ENCODE peak calls at places on chromosome 6, in nine cellular contexts. One of them, this sample, is unnamed.
A peak's percentile ranks its signal among the peaks of the same experiment; 100 is the strongest.

GRCh38 chr6:36677059-36677749 is 1.3 kb upstream of the CDKN1A start:
- DNase-seq in DND-41: no peak
- DNase-seq in GM12865: no peak
- DNase-seq in ovary: no peak
- DNase-seq in AG09319: no peak
- DNase-seq in heart left ventricle: no peak
- DNase-seq in cardiac muscle cell: no peak
- DNase-seq in lower leg skin: no peak
- DNase-seq in fibroblast of pulmonary artery: no peak
- DNase-seq in this sample: no peak

GRCh38 chr6:106752641-106753040 is 123.3 kb downstream of the QRSL1 start:
- DNase-seq in GM12865: no peak
- DNase-seq in heart left ventricle: no peak
- DNase-seq in cardiac muscle cell: no peak
- DNase-seq in lower leg skin: no peak
- DNase-seq in ovary: no peak
- DNase-seq in AG09319: no peak
- DNase-seq in fibroblast of pulmonary artery: no peak
- DNase-seq in DND-41: no peak
- DNase-seq in this sample: no peak

GRCh38 chr6:127255286-127255685 is 11.4 kb upstream of the RNF146 start:
- DNase-seq in AG09319: no peak
- DNase-seq in ovary: no peak
- DNase-seq in GM12865: no peak
- DNase-seq in DND-41: no peak
- DNase-seq in heart left ventricle: no peak
- DNase-seq in cardiac muscle cell: no peak
- DNase-seq in fibroblast of pulmonary artery: no peak
- DNase-seq in lower leg skin: no peak
- DNase-seq in this sample: no peak

GRCh38 chr6:30171677-30172471 is 8.5 kb downstream of the TRIM15 start:
- DNase-seq in lower leg skin: no peak
- DNase-seq in AG09319: no peak
- DNase-seq in ovary: no peak
- DNase-seq in heart left ventricle: no peak
- DNase-seq in cardiac muscle cell: peak; percentile 46
- DNase-seq in fibroblast of pulmonary artery: no peak
- DNase-seq in DND-41: no peak
- DNase-seq in GM12865: no peak
- DNase-seq in this sample: no peak

GRCh38 chr6:25635886-25636317 is 16.1 kb upstream of the SCGN start:
- DNase-seq in ovary: no peak
- DNase-seq in fibroblast of pulmonary artery: no peak
- DNase-seq in GM12865: no peak
- DNase-seq in cardiac muscle cell: no peak
- DNase-seq in AG09319: no peak
- DNase-seq in DND-41: no peak
- DNase-seq in lower leg skin: no peak
- DNase-seq in heart left ventricle: no peak
- DNase-seq in this sample: no peak

GRCh38 chr6:116266803-116267202 is 12.9 kb downstream of the TSPYL1 start:
- DNase-seq in cardiac muscle cell: no peak
- DNase-seq in fibroblast of pulmonary artery: no peak
- DNase-seq in heart left ventricle: no peak
- DNase-seq in GM12865: no peak
- DNase-seq in DND-41: no peak
- DNase-seq in ovary: no peak
- DNase-seq in lower leg skin: no peak
- DNase-seq in AG09319: no peak
- DNase-seq in this sample: no peak

GRCh38 chr6:3841711-3842565 is 7.2 kb upstream of the FAM50B start:
- DNase-seq in lower leg skin: no peak
- DNase-seq in DND-41: no peak
- DNase-seq in fibroblast of pulmonary artery: peak; percentile 42
- DNase-seq in AG09319: no peak
- DNase-seq in heart left ventricle: no peak
- DNase-seq in ovary: no peak
- DNase-seq in GM12865: no peak
- DNase-seq in cardiac muscle cell: peak; percentile 36
- DNase-seq in this sample: peak; percentile 69

GRCh38 chr6:90098025-90098474 is 198.6 kb downstream of the BACH2 start:
- DNase-seq in fibroblast of pulmonary artery: peak; percentile 91
- DNase-seq in lower leg skin: peak; percentile 88
- DNase-seq in ovary: peak; percentile 49
- DNase-seq in heart left ventricle: peak; percentile 29
- DNase-seq in cardiac muscle cell: peak; percentile 95
- DNase-seq in GM12865: no peak
- DNase-seq in AG09319: peak; percentile 42
- DNase-seq in DND-41: peak; percentile 58
- DNase-seq in this sample: peak; percentile 87

GRCh38 chr6:43798688-43799444 is 28.9 kb downstream of the VEGFA start:
- DNase-seq in AG09319: peak; percentile 20
- DNase-seq in DND-41: no peak
- DNase-seq in lower leg skin: peak; percentile 59
- DNase-seq in fibroblast of pulmonary artery: peak; percentile 58
- DNase-seq in heart left ventricle: peak; percentile 75
- DNase-seq in cardiac muscle cell: peak; percentile 47
- DNase-seq in ovary: no peak
- DNase-seq in GM12865: peak; percentile 53
- DNase-seq in this sample: peak; percentile 84

GRCh38 chr6:3283241-3283640 is 24.5 kb downstream of the PSMG4 start:
- DNase-seq in heart left ventricle: no peak
- DNase-seq in DND-41: no peak
- DNase-seq in lower leg skin: no peak
- DNase-seq in fibroblast of pulmonary artery: no peak
- DNase-seq in AG09319: no peak
- DNase-seq in cardiac muscle cell: no peak
- DNase-seq in ovary: peak; percentile 12
- DNase-seq in GM12865: no peak
- DNase-seq in this sample: no peak

GRCh38 chr6:28369463-28369862 is 19.7 kb downstream of the ZKSCAN3 start:
- DNase-seq in cardiac muscle cell: no peak
- DNase-seq in fibroblast of pulmonary artery: no peak
- DNase-seq in heart left ventricle: no peak
- DNase-seq in ovary: no peak
- DNase-seq in GM12865: no peak
- DNase-seq in DND-41: no peak
- DNase-seq in AG09319: no peak
- DNase-seq in lower leg skin: no peak
- DNase-seq in this sample: no peak

GRCh38 chr6:125102901-125103300 is 50.7 kb upstream of the TPD52L1 start:
- DNase-seq in GM12865: no peak
- DNase-seq in heart left ventricle: no peak
- DNase-seq in fibroblast of pulmonary artery: peak; percentile 94
- DNase-seq in AG09319: peak; percentile 46
- DNase-seq in ovary: no peak
- DNase-seq in lower leg skin: no peak
- DNase-seq in cardiac muscle cell: peak; percentile 87
- DNase-seq in DND-41: no peak
- DNase-seq in this sample: peak; percentile 79

GRCh38 chr6:82785206-82785605 is 280.4 kb downstream of the UBE3D start:
- DNase-seq in lower leg skin: no peak
- DNase-seq in fibroblast of pulmonary artery: no peak
- DNase-seq in AG09319: no peak
- DNase-seq in heart left ventricle: no peak
- DNase-seq in DND-41: no peak
- DNase-seq in ovary: no peak
- DNase-seq in cardiac muscle cell: no peak
- DNase-seq in GM12865: no peak
- DNase-seq in this sample: no peak

GRCh38 chr6:82786251-82786650 is 279.4 kb downstream of the UBE3D start:
- DNase-seq in GM12865: no peak
- DNase-seq in heart left ventricle: no peak
- DNase-seq in fibroblast of pulmonary artery: no peak
- DNase-seq in AG09319: no peak
- DNase-seq in cardiac muscle cell: no peak
- DNase-seq in lower leg skin: no peak
- DNase-seq in ovary: no peak
- DNase-seq in DND-41: no peak
- DNase-seq in this sample: no peak

GRCh38 chr6:82780334-82780733 is 285.3 kb downstream of the UBE3D start:
- DNase-seq in ovary: no peak
- DNase-seq in DND-41: no peak
- DNase-seq in AG09319: no peak
- DNase-seq in heart left ventricle: no peak
- DNase-seq in cardiac muscle cell: no peak
- DNase-seq in fibroblast of pulmonary artery: no peak
- DNase-seq in lower leg skin: no peak
- DNase-seq in GM12865: no peak
- DNase-seq in this sample: no peak

GRCh38 chr6:82781805-82782204 is 283.8 kb downstream of the UBE3D start:
- DNase-seq in heart left ventricle: no peak
- DNase-seq in lower leg skin: no peak
- DNase-seq in GM12865: no peak
- DNase-seq in DND-41: no peak
- DNase-seq in fibroblast of pulmonary artery: no peak
- DNase-seq in AG09319: no peak
- DNase-seq in cardiac muscle cell: no peak
- DNase-seq in ovary: no peak
- DNase-seq in this sample: no peak

GRCh38 chr6:82783587-82784253 is 281.9 kb downstream of the UBE3D start:
- DNase-seq in heart left ventricle: no peak
- DNase-seq in DND-41: no peak
- DNase-seq in lower leg skin: no peak
- DNase-seq in ovary: no peak
- DNase-seq in GM12865: peak; percentile 28
- DNase-seq in AG09319: no peak
- DNase-seq in fibroblast of pulmonary artery: no peak
- DNase-seq in cardiac muscle cell: no peak
- DNase-seq in this sample: no peak
- TF ChIP-seq CTCF in heart left ventricle: peak; percentile 15
- TF ChIP-seq CTCF in DND-41: peak; percentile 40
- TF ChIP-seq CTCF in lower leg skin: no peak
- TF ChIP-seq CTCF in ovary: no peak
- TF ChIP-seq CTCF in GM12865: peak; percentile 41
- TF ChIP-seq CTCF in AG09319: no peak
- TF ChIP-seq CTCF in fibroblast of pulmonary artery: no peak
- TF ChIP-seq CTCF in cardiac muscle cell: no peak
- TF ChIP-seq CTCF in this sample: no peak

GRCh38 chr6:20965276-20965675 is 431.0 kb downstream of the CDKAL1 start:
- DNase-seq in heart left ventricle: no peak
- DNase-seq in GM12865: no peak
- DNase-seq in DND-41: no peak
- DNase-seq in ovary: no peak
- DNase-seq in AG09319: no peak
- DNase-seq in lower leg skin: no peak
- DNase-seq in cardiac muscle cell: no peak
- DNase-seq in fibroblast of pulmonary artery: no peak
- DNase-seq in this sample: no peak

GRCh38 chr6:20969551-20969950 is 435.3 kb downstream of the CDKAL1 start:
- DNase-seq in cardiac muscle cell: no peak
- DNase-seq in heart left ventricle: no peak
- DNase-seq in AG09319: no peak
- DNase-seq in ovary: no peak
- DNase-seq in lower leg skin: no peak
- DNase-seq in DND-41: no peak
- DNase-seq in GM12865: no peak
- DNase-seq in fibroblast of pulmonary artery: no peak
- DNase-seq in this sample: no peak

GRCh38 chr6:20960067-20960466 is 425.8 kb downstream of the CDKAL1 start:
- DNase-seq in cardiac muscle cell: no peak
- DNase-seq in AG09319: no peak
- DNase-seq in GM12865: no peak
- DNase-seq in heart left ventricle: no peak
- DNase-seq in fibroblast of pulmonary artery: no peak
- DNase-seq in ovary: no peak
- DNase-seq in lower leg skin: no peak
- DNase-seq in DND-41: no peak
- DNase-seq in this sample: no peak

DNA sequence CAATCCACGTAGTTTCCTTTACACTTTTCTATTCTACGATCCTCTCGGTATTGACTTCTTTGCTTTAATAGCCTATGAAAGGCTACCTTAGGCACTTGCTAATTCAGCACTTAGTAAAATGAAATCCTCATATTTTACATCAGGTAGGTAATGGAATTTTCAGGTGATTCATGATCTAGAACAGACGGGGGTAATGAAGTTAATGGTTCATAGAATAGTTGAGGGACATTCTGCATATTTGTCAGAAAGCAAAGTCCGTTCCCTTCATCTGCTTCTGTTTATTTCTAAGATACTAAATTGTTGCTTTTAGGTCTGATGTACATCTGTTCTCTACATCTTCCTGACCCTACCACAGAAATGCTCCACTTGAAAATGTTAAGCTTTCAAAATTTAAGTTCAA is 431.7 kb downstream of the CDKAL1 start:
- DNase-seq in GM12865: no peak
- DNase-seq in lower leg skin: no peak
- DNase-seq in AG09319: no peak
- DNase-seq in heart left ventricle: no peak
- DNase-seq in ovary: no peak
- DNase-seq in fibroblast of pulmonary artery: no peak
- DNase-seq in DND-41: no peak
- DNase-seq in cardiac muscle cell: no peak
- DNase-seq in this sample: no peak
- TF ChIP-seq CTCF in GM12865: no peak
- TF ChIP-seq CTCF in lower leg skin: no peak
- TF ChIP-seq CTCF in AG09319: no peak
- TF ChIP-seq CTCF in heart left ventricle: no peak
- TF ChIP-seq CTCF in ovary: no peak
- TF ChIP-seq CTCF in fibroblast of pulmonary artery: no peak
- TF ChIP-seq CTCF in DND-41: no peak
- TF ChIP-seq CTCF in cardiac muscle cell: no peak
- TF ChIP-seq CTCF in this sample: no peak

GRCh38 chr6:39731565-39731964 is 6.4 kb upstream of the KIF6 start:
- DNase-seq in AG09319: no peak
- DNase-seq in lower leg skin: no peak
- DNase-seq in cardiac muscle cell: no peak
- DNase-seq in ovary: no peak
- DNase-seq in fibroblast of pulmonary artery: no peak
- DNase-seq in DND-41: no peak
- DNase-seq in GM12865: no peak
- DNase-seq in heart left ventricle: no peak
- DNase-seq in this sample: no peak
- TF ChIP-seq CTCF in AG09319: no peak
- TF ChIP-seq CTCF in lower leg skin: no peak
- TF ChIP-seq CTCF in cardiac muscle cell: no peak
- TF ChIP-seq CTCF in ovary: no peak
- TF ChIP-seq CTCF in fibroblast of pulmonary artery: no peak
- TF ChIP-seq CTCF in DND-41: no peak
- TF ChIP-seq CTCF in GM12865: no peak
- TF ChIP-seq CTCF in heart left ventricle: no peak
- TF ChIP-seq CTCF in this sample: no peak

GRCh38 chr6:17093692-17094091 is 8.2 kb upstream of the STMND1 start:
- DNase-seq in AG09319: no peak
- DNase-seq in DND-41: no peak
- DNase-seq in ovary: no peak
- DNase-seq in GM12865: peak; percentile 5
- DNase-seq in fibroblast of pulmonary artery: no peak
- DNase-seq in cardiac muscle cell: no peak
- DNase-seq in lower leg skin: no peak
- DNase-seq in heart left ventricle: no peak
- DNase-seq in this sample: no peak
- TF ChIP-seq CTCF in AG09319: peak; percentile 19
- TF ChIP-seq CTCF in DND-41: peak; percentile 41
- TF ChIP-seq CTCF in ovary: no peak
- TF ChIP-seq CTCF in GM12865: peak; percentile 17
- TF ChIP-seq CTCF in fibroblast of pulmonary artery: peak; percentile 13
- TF ChIP-seq CTCF in cardiac muscle cell: no peak
- TF ChIP-seq CTCF in lower leg skin: no peak
- TF ChIP-seq CTCF in heart left ventricle: peak; percentile 23
- TF ChIP-seq CTCF in this sample: peak; percentile 50

This sample was measured in RWPE1.